ENCODE peak calls at places on chromosome 2, in eight cellular contexts. A is H1, U is K562, V is DND-41, C is mammary epithelial cell, L is HCT116, O is GM23248, Q is fibroblast of lung. W is an unnamed sample.

GRCh38 chr2:206800501-206801416 is 35.4 kb downstream of the FASTKD2 start:
- DNase-seq in A (peak; percentile 61), U (peak; percentile 61), V (peak; percentile 28), C (peak; percentile 69), L (peak; percentile 47), O (peak; percentile 87), Q (peak; percentile 68), W (peak; percentile 83)

GRCh38 chr2:64613276-64613675 is 40.4 kb downstream of the SERTAD2 start:
- DNase-seq in A (no peak), U (no peak), V (no peak), C (no peak), L (no peak), O (no peak), Q (peak; percentile 59), W (no peak)

GRCh38 chr2:202072226-202072625 is 829 bp upstream of the KIAA2012 start:
- DNase-seq in A (no peak), U (no peak), V (no peak), C (no peak), L (no peak), O (no peak), Q (no peak), W (no peak)

GRCh38 chr2:156334496-156335478 is 2.3 kb upstream of the NR4A2 start:
- DNase-seq in A (peak; percentile 74), U (peak; percentile 92), V (no peak), C (peak; percentile 85), L (peak; percentile 79), O (peak; percentile 98), Q (peak; percentile 93), W (peak; percentile 91)

GRCh38 chr2:225993430-225993829 is 593.9 kb downstream of the NYAP2 start:
- DNase-seq in A (no peak), U (no peak), V (no peak), C (peak; percentile 18), L (no peak), O (peak; percentile 52), Q (peak; percentile 73), W (no peak)

GRCh38 chr2:54858021-54858681 is 134.7 kb downstream of the EML6 start:
- DNase-seq in A (no peak), U (no peak), V (no peak), C (no peak), L (no peak), O (peak; percentile 78), Q (peak; percentile 63), W (no peak)

GRCh38 chr2:71884303-71885042 is 263.2 kb downstream of the CYP26B1 start:
- DNase-seq in A (peak; percentile 6), U (peak; percentile 52), V (no peak), C (peak; percentile 80), L (no peak), O (peak; percentile 61), Q (peak; percentile 76), W (no peak)

GRCh38 chr2:7685342-7686015 is 768.3 kb downstream of the RNF144A start:
- DNase-seq in A (no peak), U (no peak), V (no peak), C (peak; percentile 54), L (no peak), O (peak; percentile 85), Q (peak; percentile 69), W (peak; percentile 61)

GRCh38 chr2:128268611-128269357 is 49.9 kb downstream of the HS6ST1 start:
- DNase-seq in A (peak; percentile 38), U (no peak), V (no peak), C (no peak), L (no peak), O (no peak), Q (no peak), W (no peak)

GRCh38 chr2:64263315-64263714 is 119.1 kb upstream of the PELI1 start:
- DNase-seq in A (no peak), U (no peak), V (no peak), C (peak; percentile 84), L (no peak), O (peak; percentile 86), Q (peak; percentile 91), W (peak; percentile 65)

GRCh38 chr2:202339052-202339870 is 36.9 kb upstream of the BMPR2 start:
- DNase-seq in A (no peak), U (no peak), V (no peak), C (peak; percentile 53), L (no peak), O (peak; percentile 57), Q (peak; percentile 45), W (peak; percentile 13)

GRCh38 chr2:196239622-196240587 is 68.5 kb upstream of the STK17B start:
- DNase-seq in A (no peak), U (peak; percentile 71), V (peak; percentile 92), C (peak; percentile 92), L (peak; percentile 8), O (peak; percentile 82), Q (peak; percentile 86), W (no peak)

GRCh38 chr2:27029051-27029450 is 3.7 kb upstream of the TMEM214 start:
- DNase-seq in A (no peak), U (no peak), V (no peak), C (no peak), L (no peak), O (no peak), Q (no peak), W (no peak)

GRCh38 chr2:202541137-202541536 is 93.6 kb upstream of the FAM117B start:
- DNase-seq in A (no peak), U (no peak), V (no peak), C (no peak), L (no peak), O (no peak), Q (peak; percentile 25), W (no peak)

GRCh38 chr2:171923206-171923605 is 945 bp downstream of the HAT1 start:
- DNase-seq in A (no peak), U (peak; percentile 73), V (peak; percentile 36), C (peak; percentile 30), L (peak; percentile 3), O (peak; percentile 71), Q (peak; percentile 33), W (peak; percentile 19)

GRCh38 chr2:136057023-136057801 is 60.7 kb downstream of the CXCR4 start:
- DNase-seq in A (no peak), U (no peak), V (no peak), C (no peak), L (no peak), O (no peak), Q (no peak), W (no peak)

GRCh38 chr2:191451116-191451515 is 205.9 kb downstream of the MYO1B start:
- DNase-seq in A (no peak), U (no peak), V (no peak), C (no peak), L (no peak), O (no peak), Q (no peak), W (no peak)

GRCh38 chr2:67945976-67946375 is 116.8 kb downstream of the C1D start:
- DNase-seq in A (no peak), U (no peak), V (no peak), C (no peak), L (no peak), O (peak; percentile 4), Q (peak; percentile 15), W (no peak)

GRCh38 chr2:147679664-147680502 is 164.9 kb upstream of the ACVR2A start:
- DNase-seq in A (no peak), U (no peak), V (no peak), C (no peak), L (no peak), O (no peak), Q (no peak), W (no peak)

GRCh38 chr2:13581471-13581870 is 864.7 kb downstream of the TRIB2 start:
- DNase-seq in A (peak; percentile 70), U (no peak), V (peak; percentile 7), C (no peak), L (no peak), O (peak; percentile 6), Q (no peak), W (no peak)

GRCh38 chr2:236177967-236178909 is 10.1 kb upstream of the GBX2 start:
- DNase-seq in A (peak; percentile 94), U (peak; percentile 73), V (no peak), C (no peak), L (peak; percentile 56), O (peak; percentile 77), Q (peak; percentile 49), W (peak; percentile 84)

GRCh38 chr2:236179653-236180500 is 11.7 kb upstream of the GBX2 start:
- DNase-seq in A (no peak), U (no peak), V (no peak), C (peak; percentile 49), L (no peak), O (peak; percentile 62), Q (peak; percentile 83), W (no peak)

GRCh38 chr2:236180831-236181453 is 12.8 kb upstream of the GBX2 start:
- DNase-seq in A (peak; percentile 84), U (peak; percentile 64), V (peak; percentile 57), C (no peak), L (peak; percentile 42), O (peak; percentile 65), Q (peak; percentile 62), W (peak; percentile 80)

GRCh38 chr2:236178921-236179652 is 10.9 kb upstream of the GBX2 start:
- DNase-seq in A (no peak), U (no peak), V (no peak), C (no peak), L (no peak), O (peak; percentile 57), Q (peak; percentile 52), W (no peak)

DNA sequence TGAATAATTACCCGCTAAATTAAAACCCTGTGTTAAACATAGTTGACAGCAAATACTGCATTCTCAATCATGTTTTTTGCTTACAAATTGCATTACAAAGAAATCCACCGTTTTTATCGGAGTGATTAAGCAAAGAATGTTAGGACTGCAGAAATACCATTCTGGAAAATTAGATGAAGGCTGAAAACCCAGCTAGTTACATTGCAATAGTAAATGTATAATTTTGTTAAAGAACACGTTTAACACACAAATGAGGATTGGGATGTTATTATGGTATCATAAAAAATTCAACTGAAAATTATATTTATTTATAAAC is 12.3 kb upstream of the GBX2 start:
- DNase-seq in A (no peak), U (no peak), V (no peak), C (no peak), L (no peak), O (peak; percentile 37), Q (no peak), W (no peak)
- H3K27me3 ChIP-seq in A (peaks cover 18% of the 10 kb centered on the region), U (no peaks in the 10 kb centered on the region), V (no peaks in the 10 kb centered on the region), C (no peaks in the 10 kb centered on the region), L (no peaks in the 10 kb centered on the region), O (peaks cover 17% of the 10 kb centered on the region), Q (peaks cover under 1% of the 10 kb centered on the region), W (peaks cover 69% of the 10 kb centered on the region)

GRCh38 chr2:44937688-44938240 is 3.7 kb upstream of the SIX3 start:
- DNase-seq in A (peak; percentile 82), U (no peak), V (no peak), C (no peak), L (peak; percentile 57), O (peak; percentile 31), Q (peak; percentile 70), W (no peak)
- TF ChIP-seq EZH2 in A (no peak), U (no peak), V (no peak), C (no peak), L (no peak), O (no peak), Q (peak; percentile 19), W (peak; percentile 27)

GRCh38 chr2:37775908-37776250 is 104.4 kb upstream of the CDC42EP3 start:
- DNase-seq in A (no peak), U (no peak), V (no peak), C (peak; percentile 93), L (no peak), O (peak; percentile 84), Q (peak; percentile 92), W (no peak)
- H3K4me1 ChIP-seq in A (peaks cover 2% of the 10 kb centered on the region), U (no peaks in the 10 kb centered on the region), V (no peaks in the 10 kb centered on the region), C (peaks cover 61% of the 10 kb centered on the region), L (peaks cover 6% of the 10 kb centered on the region), O (peaks cover 83% of the 10 kb centered on the region), Q (peaks cover 43% of the 10 kb centered on the region), W (peaks cover 35% of the 10 kb centered on the region)

GRCh38 chr2:99602475-99602874 is 112.7 kb upstream of the REV1 start:
- DNase-seq in A (no peak), U (no peak), V (no peak), C (no peak), L (no peak), O (peak; percentile 81), Q (peak; percentile 90), W (no peak)
- H3K27me3 ChIP-seq in A (no peaks in the 10 kb centered on the region), U (peaks cover 35% of the 10 kb centered on the region), V (no peaks in the 10 kb centered on the region), C (peaks cover 16% of the 10 kb centered on the region), L (peaks cover 57% of the 10 kb centered on the region), O (no peaks in the 10 kb centered on the region), Q (no peaks in the 10 kb centered on the region), W (no peaks in the 10 kb centered on the region)

W was measured in hepatocyte.